ENCODE peak calls at places on chromosomes 7 and 10, in eight cellular contexts. Z, Y, E, M, N, C, R and F are unnamed samples.

GRCh38 chr7:23544913-23545354 is 13.2 kb upstream of the TRA2A start:
- DNase-seq in Z (no peak), E (no peak), Y (no peak), M (peak), R (no peak), N (no peak), C (peak), F (no peak)

GRCh38 chr10:131947631-131948347 is 33.9 kb downstream of the BNIP3 start:
- DNase-seq in M (peak), E (no peak), R (no peak), Y (no peak), C (peak), N (no peak), Z (no peak), F (no peak)

GRCh38 chr7:134589491-134589941 is 40.6 kb downstream of the AKR1B15 start:
- DNase-seq in M (peak), E (no peak), R (no peak), Y (no peak), Z (no peak), C (peak), N (no peak), F (no peak)

GRCh38 chr7:21064698-21065648 is 278.3 kb upstream of the SP8 start:
- DNase-seq in M (no peak), N (no peak), Y (no peak), Z (no peak), C (no peak), E (no peak), R (no peak), F (no peak)

GRCh38 chr10:6924166-6924565 is 344.1 kb upstream of the PRKCQ start:
- DNase-seq in Y (no peak), R (no peak), C (peak), E (no peak), M (peak), Z (no peak), N (no peak), F (no peak)

GRCh38 chr7:90266808-90267207 is 21.8 kb downstream of the CFAP69 start:
- DNase-seq in Z (no peak), R (no peak), E (no peak), M (no peak), N (no peak), Y (no peak), C (peak), F (no peak)

GRCh38 chr10:26480909-26481703 is 43.0 kb downstream of the APBB1IP start:
- DNase-seq in N (no peak), Z (no peak), Y (no peak), E (no peak), R (no peak), M (peak), C (no peak), F (no peak)

GRCh38 chr7:158033196-158033595 is 554.4 kb downstream of the PTPRN2 start:
- DNase-seq in R (no peak), M (no peak), Z (no peak), Y (no peak), E (no peak), N (no peak), C (no peak), F (no peak)

GRCh38 chr7:116317907-116318306 is 107.6 kb downstream of the TES start:
- DNase-seq in R (no peak), Y (no peak), E (no peak), M (no peak), N (no peak), C (peak), Z (no peak), F (no peak)

GRCh38 chr7:148156248-148156647 is 434.3 kb upstream of the C7orf33 start:
- DNase-seq in N (no peak), Y (no peak), M (no peak), Z (no peak), C (peak), R (no peak), E (no peak), F (no peak)

GRCh38 chr7:140656548-140657515 is 15.9 kb upstream of the ADCK2 start:
- DNase-seq in N (no peak), E (no peak), Z (no peak), M (peak), R (no peak), C (peak), Y (no peak), F (no peak)